ENCODE peak calls at places on chromosomes 11 and 22, in five cellular contexts. N is nephron progenitor cell, Z is glutamatergic neuron, B is NCI-H2081, V is fibroblast of the conjunctiva. P is an unnamed sample.

GRCh38 chr22:32281092-32281491 is 25.9 kb upstream of the SLC5A4 start:
- DNase-seq in Z (no peak), B (no peak), V (no peak), N (no peak), P (no peak)

GRCh38 chr11:63763506-63764200 is 4.9 kb downstream of the ZFTA start:
- DNase-seq in N (peak; percentile 65), Z (peak; percentile 84), V (no peak), B (no peak), P (no peak)

GRCh38 chr11:108713076-108713790 is 48.4 kb downstream of the DDX10 start:
- DNase-seq in V (peak; percentile 21), B (no peak), N (no peak), Z (no peak), P (no peak)

GRCh38 chr11:67506426-67507032 is 1.4 kb upstream of the PITPNM1 start:
- DNase-seq in B (no peak), N (no peak), V (no peak), Z (no peak), P (no peak)

GRCh38 chr22:45469573-45470383 is 32.9 kb upstream of the FBLN1 start:
- DNase-seq in Z (no peak), B (no peak), V (peak; percentile 85), N (no peak), P (no peak)

GRCh38 chr22:40405178-40406062 is 35.0 kb downstream of the SGSM3 start:
- DNase-seq in Z (no peak), V (no peak), N (no peak), B (no peak), P (no peak)

GRCh38 chr11:128633384-128633965 is 46.1 kb upstream of the ETS1 start:
- DNase-seq in B (no peak), Z (no peak), V (no peak), N (no peak), P (no peak)

GRCh38 chr11:59659981-59660380 is 8.9 kb downstream of the PATL1 start:
- DNase-seq in B (no peak), N (no peak), Z (no peak), V (no peak), P (no peak)

GRCh38 chr11:118263694-118264567 is at the start of gene MPZL2:
- DNase-seq in N (peak; percentile 14), Z (peak; percentile 19), V (no peak), B (peak; percentile 17), P (peak; percentile 9)

GRCh38 chr11:13068211-13068610 is 59.1 kb downstream of the RASSF10 start:
- DNase-seq in V (no peak), B (no peak), N (no peak), Z (no peak), P (no peak)

GRCh38 chr11:85682330-85683305 is 3.4 kb downstream of the CCDC89 start:
- DNase-seq in Z (no peak), B (peak; percentile 8), V (no peak), N (no peak), P (peak; percentile 90)

GRCh38 chr11:114348200-114349191 is 51.8 kb downstream of the C11orf71 start:
- DNase-seq in V (peak; percentile 53), Z (peak; percentile 28), B (peak; percentile 51), N (peak; percentile 29), P (peak; percentile 48)

GRCh38 chr11:118060081-118060661 is 16.7 kb upstream of the TMPRSS4 start:
- DNase-seq in N (no peak), V (no peak), Z (no peak), B (no peak), P (no peak)

GRCh38 chr11:75450826-75451783 is 18.1 kb upstream of the KLHL35 start:
- DNase-seq in N (peak; percentile 65), Z (peak; percentile 71), V (no peak), B (no peak), P (no peak)

GRCh38 chr22:35837328-35837727 is 119.7 kb downstream of the APOL5 start:
- DNase-seq in B (no peak), Z (peak; percentile 38), N (no peak), V (no peak), P (no peak)

GRCh38 chr22:24697671-24698082 is 76.8 kb downstream of the PIWIL3 start:
- DNase-seq in Z (no peak), V (no peak), N (no peak), B (no peak), P (no peak)

GRCh38 chr11:66745356-66746235 is 16.6 kb upstream of the SPTBN2 start:
- DNase-seq in N (peak; percentile 16), V (no peak), Z (no peak), B (peak; percentile 14), P (peak; percentile 61)

GRCh38 chr22:49972163-49973017 is 11.8 kb downstream of the PIM3 start:
- DNase-seq in B (no peak), Z (peak; percentile 27), V (no peak), N (peak; percentile 14), P (no peak)